ENCODE peak calls at places on chromosomes 2 and 18, in six cellular contexts. E, P, D, R, M and G are unnamed samples.

GRCh38 chr2:44937688-44938240 is 3.7 kb upstream of the SIX3 start:
- DNase-seq in D (no peak), E (no peak), R (no peak), P (no peak), M (no peak), G (no peak)

GRCh38 chr2:223744580-223744979 is 92.8 kb downstream of the AP1S3 start:
- DNase-seq in R (no peak), D (no peak), E (no peak), P (no peak), M (no peak), G (no peak)

GRCh38 chr18:45066868-45067267 is 386.2 kb downstream of the SETBP1 start:
- DNase-seq in R (no peak), D (no peak), P (no peak), M (no peak), E (no peak), G (peak)

GRCh38 chr2:233202531-233202944 is 48.9 kb upstream of the ATG16L1 start:
- DNase-seq in D (no peak), P (no peak), M (no peak), E (no peak), R (no peak), G (peak)

GRCh38 chr2:171365232-171365631 is 68.6 kb downstream of the METTL8 start:
- DNase-seq in E (no peak), M (no peak), P (no peak), D (no peak), R (no peak), G (no peak)

GRCh38 chr2:10325278-10326145 is 22.8 kb downstream of the HPCAL1 start:
- DNase-seq in M (no peak), P (no peak), D (no peak), R (no peak), E (no peak), G (no peak)

GRCh38 chr18:13823707-13824395 is at the start of gene MC5R:
- DNase-seq in P (peak), D (peak), M (peak), R (peak), E (peak), G (peak)

GRCh38 chr18:51153659-51154371 is 43.7 kb downstream of the MEX3C start:
- DNase-seq in E (peak), D (no peak), P (peak), M (no peak), R (peak), G (peak)

GRCh38 chr18:24326211-24326610 is 71.4 kb downstream of the OSBPL1A start:
- DNase-seq in D (no peak), E (no peak), P (no peak), M (no peak), R (no peak), G (no peak)

GRCh38 chr2:196590286-196590685 is 49.2 kb upstream of the CCDC150 start:
- DNase-seq in M (no peak), P (no peak), R (no peak), D (no peak), E (no peak), G (no peak)

GRCh38 chr2:134668821-134669220 is 50.0 kb downstream of the TMEM163 start:
- DNase-seq in P (peak), R (no peak), E (no peak), D (no peak), M (no peak), G (no peak)

GRCh38 chr2:237693281-237694039 is 66.1 kb downstream of the LRRFIP1 start:
- DNase-seq in E (no peak), P (no peak), D (no peak), M (no peak), R (no peak), G (no peak)